ENCODE peak calls at places on chromosomes 12 and 14, in nine cellular contexts. C is neural progenitor cell; Z is aorta; I is IMR-90; U is body of pancreas; B is naive thymus-derived CD4-positive, alpha-beta T cell; S is HepG2; H is hepatocyte; R is astrocyte. L is an unnamed sample.
A peak's percentile ranks its signal among the peaks of the same experiment; 100 is the strongest.

GRCh38 chr12:56299308-56299852 is 750 bp downstream of the CS start:
- DNase-seq in C (no peak), Z (no peak), I (peak; percentile 17), U (peak; percentile 38), B (peak; percentile 36), S (no peak), H (peak; percentile 32), R (peak; percentile 5), L (peak; percentile 1)

GRCh38 chr14:87434680-87435079 is 558.3 kb downstream of the GALC start:
- DNase-seq in C (peak; percentile 2), Z (no peak), I (no peak), U (no peak), B (no peak), S (no peak), H (no peak), R (no peak), L (no peak)

GRCh38 chr14:100486025-100486828 is 101.0 kb downstream of the BEGAIN start:
- DNase-seq in C (peak; percentile 93), Z (peak; percentile 91), I (peak; percentile 65), U (peak; percentile 67), B (peak; percentile 7), S (peak; percentile 43), H (peak; percentile 89), R (peak; percentile 78), L (peak; percentile 71)

GRCh38 chr12:83893101-83893500 is 1019.5 kb downstream of the SLC6A15 start:
- DNase-seq in C (no peak), Z (no peak), I (no peak), U (no peak), B (no peak), S (no peak), H (no peak), R (no peak), L (no peak)

GRCh38 chr12:19183121-19183838 is 53.7 kb downstream of the PLEKHA5 start:
- DNase-seq in C (peak; percentile 20), Z (no peak), I (peak; percentile 37), U (no peak), B (no peak), S (no peak), H (peak; percentile 16), R (no peak), L (no peak)

GRCh38 chr12:42325776-42326465 is at the start of the genes PPHLN1 and ZCRB1:
- DNase-seq in C (peak; percentile 96), Z (peak; percentile 94), I (peak; percentile 71), U (peak; percentile 75), B (peak; percentile 65), S (peak; percentile 83), H (peak; percentile 93), R (peak; percentile 61), L (peak; percentile 86)

GRCh38 chr12:49225551-49226166 is 36.8 kb upstream of the TUBA1A start:
- DNase-seq in C (no peak), Z (no peak), I (peak; percentile 40), U (no peak), B (no peak), S (no peak), H (no peak), R (peak; percentile 59), L (no peak)

GRCh38 chr12:68119724-68120211 is 39.8 kb downstream of the IFNG start:
- DNase-seq in C (no peak), Z (no peak), I (no peak), U (no peak), B (no peak), S (no peak), H (no peak), R (peak; percentile 2), L (peak; percentile 77)

GRCh38 chr12:65195387-65196055 is 26.1 kb downstream of the LEMD3 start:
- DNase-seq in C (no peak), Z (no peak), I (no peak), U (no peak), B (no peak), S (no peak), H (no peak), R (no peak), L (no peak)

GRCh38 chr12:3744216-3744883 is 8.6 kb downstream of the CRACR2A start:
- DNase-seq in C (no peak), Z (no peak), I (no peak), U (no peak), B (no peak), S (no peak), H (no peak), R (no peak), L (no peak)

GRCh38 chr12:12992418-12993175 is 7.5 kb downstream of the HEBP1 start:
- DNase-seq in C (no peak), Z (no peak), I (peak; percentile 98), U (peak; percentile 55), B (no peak), S (peak; percentile 43), H (peak; percentile 67), R (peak; percentile 85), L (no peak)

GRCh38 chr14:36973806-36974442 is 198.5 kb downstream of the SLC25A21 start:
- DNase-seq in C (no peak), Z (no peak), I (peak; percentile 83), U (no peak), B (no peak), S (no peak), H (no peak), R (peak; percentile 74), L (no peak)

GRCh38 chr12:106110626-106111300 is 28.0 kb downstream of the NUAK1 start:
- DNase-seq in C (no peak), Z (no peak), I (no peak), U (no peak), B (no peak), S (no peak), H (no peak), R (no peak), L (no peak)

GRCh38 chr12:89789862-89790261 is 81.2 kb upstream of the ATP2B1 start:
- DNase-seq in C (no peak), Z (no peak), I (no peak), U (peak; percentile 26), B (no peak), S (no peak), H (no peak), R (no peak), L (no peak)

GRCh38 chr14:100405752-100406455 is 82.8 kb downstream of the SLC25A47 start:
- DNase-seq in C (no peak), Z (peak; percentile 44), I (no peak), U (peak; percentile 48), B (no peak), S (no peak), H (no peak), R (no peak), L (no peak)

DNA sequence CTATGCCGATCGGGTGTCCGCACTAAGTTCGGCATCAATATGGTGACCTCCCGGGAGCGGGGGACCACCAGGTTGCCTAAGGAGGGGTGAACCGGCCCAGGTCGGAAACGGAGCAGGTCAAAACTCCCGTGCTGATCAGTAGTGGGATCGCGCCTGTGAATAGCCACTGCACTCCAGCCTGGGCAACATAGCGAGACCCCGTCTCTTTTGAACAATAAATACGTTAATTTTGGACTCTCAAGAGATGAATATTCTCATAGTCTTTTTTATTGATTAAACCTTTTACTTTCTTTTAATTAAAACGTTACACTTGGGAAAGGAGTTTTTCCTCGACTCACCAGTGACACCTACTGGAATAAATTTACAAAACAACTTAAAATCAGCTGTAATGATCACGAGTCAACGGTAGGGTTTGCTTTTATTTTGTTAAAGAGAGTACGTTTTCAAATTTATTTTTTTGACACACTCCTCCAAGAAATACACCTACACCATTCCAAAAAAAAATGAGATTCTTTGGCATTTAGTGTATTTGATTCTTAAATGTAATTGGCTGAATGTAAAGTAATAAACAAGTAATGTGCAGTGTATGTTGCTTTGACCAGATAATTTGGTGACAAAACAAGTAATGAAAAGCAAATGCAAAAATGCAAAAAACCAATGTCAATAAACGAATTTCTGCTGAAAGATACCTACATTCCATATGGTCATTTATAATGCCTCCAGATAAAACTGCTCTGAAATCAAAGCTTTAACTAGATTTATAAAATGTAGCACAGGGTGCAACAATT is 687 bp upstream of the RPS29 start:
- DNase-seq in C (peak; percentile 57), Z (no peak), I (peak; percentile 82), U (no peak), B (peak; percentile 74), S (peak; percentile 52), H (peak; percentile 66), R (peak; percentile 62), L (peak; percentile 78)
- H3K4me3 ChIP-seq in C (peak overlapping the region; percentile 76), Z (peak overlapping the region; percentile 36), I (peak overlapping the region; percentile 15), U (no peak overlapping the region), B (peak overlapping the region; percentile 98), S (peak overlapping the region; percentile 20), H (no peak overlapping the region), R (no peak overlapping the region), L (peak overlapping the region; percentile 84)

GRCh38 chr12:51395283-51396230 is 4.4 kb upstream of the GALNT6 start:
- DNase-seq in C (no peak), Z (no peak), I (no peak), U (no peak), B (no peak), S (no peak), H (no peak), R (no peak), L (no peak)
- H3K27ac ChIP-seq in C (no peak overlapping the region), Z (no peak overlapping the region), I (peak overlapping the region; percentile 57), U (no peak overlapping the region), B (peak overlapping the region; percentile 83), S (no peak overlapping the region), H (no peak overlapping the region), R (no peak overlapping the region), L (peak overlapping the region; percentile 10)

GRCh38 chr12:131101703-131102492 is 148.2 kb downstream of the ADGRD1 start:
- DNase-seq in C (no peak), Z (no peak), I (no peak), U (no peak), B (no peak), S (no peak), H (no peak), R (no peak), L (no peak)
- H3K4me1 ChIP-seq in C (peaks cover 18% of the 10 kb centered on the region), Z (no peaks in the 10 kb centered on the region), I (no peaks in the 10 kb centered on the region), U (peaks cover 6% of the 10 kb centered on the region), B (no peaks in the 10 kb centered on the region), S (peaks cover 6% of the 10 kb centered on the region), H (no peaks in the 10 kb centered on the region), R (no peaks in the 10 kb centered on the region), L (peaks cover 16% of the 10 kb centered on the region)

GRCh38 chr14:96081224-96081623 is 42.1 kb downstream of the C14orf132 start:
- DNase-seq in C (no peak), Z (no peak), I (no peak), U (no peak), B (no peak), S (no peak), H (no peak), R (no peak), L (no peak)

GRCh38 chr14:96080571-96080970 is 41.4 kb downstream of the C14orf132 start:
- DNase-seq in C (no peak), Z (peak; percentile 32), I (no peak), U (no peak), B (no peak), S (no peak), H (no peak), R (no peak), L (no peak)

GRCh38 chr14:96077983-96078686 is 39.0 kb downstream of the C14orf132 start:
- DNase-seq in C (no peak), Z (peak; percentile 61), I (no peak), U (no peak), B (no peak), S (no peak), H (no peak), R (no peak), L (no peak)

GRCh38 chr14:96079066-96079465 is 39.9 kb downstream of the C14orf132 start:
- DNase-seq in C (no peak), Z (peak; percentile 12), I (no peak), U (no peak), B (no peak), S (no peak), H (peak; percentile 60), R (peak; percentile 33), L (no peak)

DNA sequence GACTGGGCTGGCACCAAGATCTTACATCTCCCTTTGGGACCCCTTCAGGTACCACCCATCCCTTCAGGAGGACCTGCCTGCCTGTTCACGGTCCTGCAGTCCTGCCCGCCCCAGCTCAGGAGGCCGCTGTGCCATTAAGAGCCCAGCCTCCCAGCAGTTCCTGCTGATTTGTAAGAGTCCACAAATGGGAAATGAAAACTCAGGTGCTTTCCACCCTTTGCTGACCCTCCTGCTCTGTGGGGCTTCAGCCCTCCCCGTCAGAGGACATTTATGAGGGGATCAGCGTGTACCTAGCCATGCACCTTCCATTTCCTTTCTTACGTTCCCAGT is 39.5 kb downstream of the C14orf132 start:
- DNase-seq in C (no peak), Z (no peak), I (no peak), U (no peak), B (no peak), S (no peak), H (no peak), R (no peak), L (no peak)
- H3K4me3 ChIP-seq in C (no peak overlapping the region), Z (no peak overlapping the region), I (no peak overlapping the region), U (no peak overlapping the region), B (no peak overlapping the region), S (no peak overlapping the region), H (no peak overlapping the region), R (no peak overlapping the region), L (no peak overlapping the region)